ENCODE peak calls at places on chromosomes 4 and X, in six cellular contexts. F, Q, X, U, J and Z are unnamed samples.

GRCh38 chr4:127069675-127070074 is 563.1 kb upstream of the INTU start:
- DNase-seq in F (no peak), Q (no peak), X (no peak), U (no peak), J (no peak), Z (no peak)

GRCh38 chr4:40434126-40434692 is 99.1 kb downstream of the CHRNA9 start:
- DNase-seq in F (no peak), Q (no peak), X (no peak), U (no peak), J (no peak), Z (no peak)

GRCh38 chr4:54539500-54540029 is 118.2 kb upstream of the KIT start:
- DNase-seq in F (peak; percentile 30), Q (peak; percentile 8), X (peak; percentile 65), U (no peak), J (peak; percentile 63), Z (peak; percentile 65)

GRCh38 chrX:140815868-140816267 is 106.3 kb downstream of the LINC00632 start:
- DNase-seq in F (peak; percentile 29), Q (no peak), X (no peak), U (no peak), J (peak; percentile 15), Z (no peak)

GRCh38 chr4:41369680-41370079 is 113.0 kb downstream of the UCHL1 start:
- DNase-seq in F (no peak), Q (peak; percentile 46), X (peak; percentile 65), U (no peak), J (no peak), Z (no peak)

GRCh38 chr4:108113229-108113628 is 55.5 kb downstream of the LEF1 start:
- DNase-seq in F (no peak), Q (no peak), X (no peak), U (no peak), J (no peak), Z (no peak)

GRCh38 chrX:45769919-45770582 is 569.4 kb upstream of the DIPK2B start:
- DNase-seq in F (peak; percentile 96), Q (peak; percentile 26), X (peak; percentile 59), U (no peak), J (peak; percentile 24), Z (peak; percentile 80)

GRCh38 chr4:103002551-103002950 is 17.0 kb downstream of the SLC9B1 start:
- DNase-seq in F (peak; percentile 34), Q (no peak), X (no peak), U (no peak), J (no peak), Z (no peak)

GRCh38 chr4:11529625-11530201 is 101.0 kb upstream of the HS3ST1 start:
- DNase-seq in F (peak; percentile 95), Q (no peak), X (no peak), U (no peak), J (no peak), Z (no peak)

GRCh38 chr4:173025131-173025530 is 143.5 kb upstream of the GALNT7 start:
- DNase-seq in F (peak; percentile 85), Q (no peak), X (no peak), U (peak; percentile 58), J (peak; percentile 83), Z (no peak)

GRCh38 chrX:1485033-1485432 is 32.3 kb upstream of the ASMTL start:
- DNase-seq in F (no peak), Q (no peak), X (no peak), U (no peak), J (no peak), Z (no peak)

GRCh38 chr4:1410491-1411325 is 4.5 kb upstream of the NKX1-1 start:
- DNase-seq in F (peak; percentile 35), Q (no peak), X (peak; percentile 43), U (peak; percentile 33), J (peak; percentile 83), Z (peak; percentile 49)

GRCh38 chr4:38911257-38911656 is 43.7 kb downstream of the FAM114A1 start:
- DNase-seq in F (no peak), Q (no peak), X (no peak), U (no peak), J (no peak), Z (no peak)

GRCh38 chr4:80709082-80709869 is 321.2 kb upstream of the BMP3 start:
- DNase-seq in F (no peak), Q (no peak), X (no peak), U (no peak), J (no peak), Z (no peak)

GRCh38 chr4:120918788-120919187 is 3.7 kb downstream of the PRDM5 start:
- DNase-seq in F (peak; percentile 27), Q (no peak), X (peak; percentile 17), U (no peak), J (peak; percentile 24), Z (no peak)

GRCh38 chr4:110458494-110459266 is 17.3 kb upstream of the ENPEP start:
- DNase-seq in F (no peak), Q (no peak), X (no peak), U (no peak), J (no peak), Z (no peak)

GRCh38 chrX:45710081-45710801 is 509.6 kb upstream of the DIPK2B start:
- DNase-seq in F (peak; percentile 80), Q (no peak), X (no peak), U (no peak), J (no peak), Z (no peak)

GRCh38 chr4:12244949-12245348 is 816.3 kb upstream of the HS3ST1 start:
- DNase-seq in F (no peak), Q (no peak), X (no peak), U (no peak), J (no peak), Z (no peak)

GRCh38 chrX:80879916-80880315 is 70.2 kb upstream of the BRWD3 start:
- DNase-seq in F (no peak), Q (no peak), X (no peak), U (no peak), J (no peak), Z (no peak)

GRCh38 chr4:181168406-181168805 is 1074.8 kb upstream of the TENM3 start:
- DNase-seq in F (no peak), Q (no peak), X (no peak), U (no peak), J (no peak), Z (no peak)

GRCh38 chrX:67544281-67544680 is 460 bp downstream of the AR start:
- DNase-seq in F (peak; percentile 19), Q (no peak), X (peak; percentile 16), U (peak; percentile 18), J (peak; percentile 61), Z (no peak)

GRCh38 chr4:100754741-100755140 is 236.9 kb upstream of the EMCN start:
- DNase-seq in F (no peak), Q (no peak), X (no peak), U (no peak), J (no peak), Z (no peak)

GRCh38 chr4:32142075-32142474 is 1421.9 kb downstream of the PCDH7 start:
- DNase-seq in F (no peak), Q (no peak), X (no peak), U (no peak), J (no peak), Z (no peak)

GRCh38 chr4:165328101-165328425 is 594 bp downstream of the MSMO1 start:
- DNase-seq in F (no peak), Q (no peak), X (no peak), U (no peak), J (no peak), Z (no peak)

GRCh38 chr4:38279650-38280322 is 319.6 kb downstream of the PTTG2 start:
- DNase-seq in F (no peak), Q (no peak), X (no peak), U (no peak), J (no peak), Z (no peak)

GRCh38 chr4:57064811-57065711 is 45.1 kb downstream of the IGFBP7 start:
- DNase-seq in F (peak; percentile 83), Q (no peak), X (peak; percentile 63), U (no peak), J (peak; percentile 78), Z (peak; percentile 87)

GRCh38 chr4:48065587-48066052 is 49.0 kb downstream of the NIPAL1 start:
- DNase-seq in F (no peak), Q (no peak), X (no peak), U (no peak), J (no peak), Z (no peak)

GRCh38 chr4:111678466-111678865 is 466.8 kb upstream of the FAM241A start:
- DNase-seq in F (peak; percentile 30), Q (no peak), X (no peak), U (no peak), J (no peak), Z (no peak)

GRCh38 chr4:154743683-154744340 is at the start of gene LRAT:
- DNase-seq in F (no peak), Q (no peak), X (peak; percentile 41), U (no peak), J (peak; percentile 84), Z (no peak)

GRCh38 chr4:2942037-2942531 is 21.1 kb downstream of the NOP14 start:
- DNase-seq in F (no peak), Q (no peak), X (no peak), U (no peak), J (peak; percentile 11), Z (peak; percentile 43)

GRCh38 chrX:19065535-19065934 is 56.7 kb downstream of the ADGRG2 start:
- DNase-seq in F (no peak), Q (no peak), X (no peak), U (no peak), J (no peak), Z (no peak)

GRCh38 chr4:10032625-10033024 is 11.3 kb upstream of the SLC2A9 start:
- DNase-seq in F (peak; percentile 22), Q (no peak), X (no peak), U (no peak), J (no peak), Z (no peak)
- H3K4me1 ChIP-seq in F (peaks cover 18% of the 10 kb centered on the region), Q (peaks cover 16% of the 10 kb centered on the region), X (peaks cover 57% of the 10 kb centered on the region), U (no peaks in the 10 kb centered on the region), J (peaks cover 13% of the 10 kb centered on the region), Z (peaks cover 43% of the 10 kb centered on the region)

GRCh38 chr4:22957774-22958173 is 265.0 kb downstream of the GBA3 start:
- DNase-seq in F (no peak), Q (no peak), X (no peak), U (no peak), J (no peak), Z (no peak)
- TF ChIP-seq CTCF in F (no peak), Q (no peak), X (no peak), U (no peak), J (no peak), Z (no peak)

DNA sequence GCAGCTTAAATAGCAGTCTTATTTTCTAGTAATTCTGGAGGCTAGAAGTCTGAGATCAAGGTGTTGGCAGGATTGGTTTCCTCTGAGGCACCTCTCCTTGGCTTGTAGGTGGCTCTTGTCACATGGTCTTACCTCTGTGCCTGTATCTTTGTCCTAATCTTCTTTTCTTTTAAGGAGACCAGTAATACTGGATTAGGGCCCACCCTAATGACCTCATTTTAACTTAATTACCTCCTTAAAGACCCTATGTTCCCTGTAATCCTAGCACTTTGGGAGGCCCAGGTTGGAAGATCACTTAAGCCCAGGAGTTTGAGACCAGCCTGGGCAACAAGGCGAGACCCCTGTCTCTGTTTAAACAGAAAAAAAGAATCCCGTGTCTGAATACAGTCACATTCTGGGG is 38.9 kb downstream of the ARHGAP10 start:
- DNase-seq in F (no peak), Q (no peak), X (no peak), U (no peak), J (no peak), Z (no peak)
- H3K27ac ChIP-seq in F (no peak overlapping the region), Q (no peak overlapping the region), X (peak overlapping the region; percentile 90), U (no peak overlapping the region), J (no peak overlapping the region), Z (peak overlapping the region; percentile 16)

DNA sequence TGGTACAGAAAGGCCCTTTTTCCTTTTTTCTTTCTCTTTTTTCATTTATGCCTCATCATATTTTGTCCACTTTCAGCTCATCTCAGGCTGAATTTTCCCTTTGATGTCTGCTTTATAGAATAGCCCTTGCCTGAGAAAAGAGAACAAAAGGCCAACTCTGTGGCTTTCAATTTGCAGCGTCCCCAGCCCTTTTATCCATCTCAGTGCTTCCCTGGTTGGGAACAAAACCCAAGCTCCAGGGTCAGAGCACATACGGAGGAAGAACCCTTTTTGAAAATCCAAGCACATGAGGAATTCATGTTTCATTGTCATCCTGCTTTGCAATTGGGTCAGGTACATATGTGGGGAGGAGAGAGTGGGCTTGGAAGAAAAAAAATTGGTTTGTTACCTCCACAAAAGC is 47.5 kb downstream of the TMEM164 start:
- DNase-seq in F (no peak), Q (no peak), X (no peak), U (no peak), J (no peak), Z (no peak)
- H3K4me1 ChIP-seq in F (no peaks in the 10 kb centered on the region), Q (no peaks in the 10 kb centered on the region), X (peaks cover 14% of the 10 kb centered on the region), U (no peaks in the 10 kb centered on the region), J (no peaks in the 10 kb centered on the region), Z (no peaks in the 10 kb centered on the region)